ENCODE peak calls at places on chromosomes 16 and 17, in four cellular contexts. N is heart right ventricle, T is mucosa of descending colon, O is sigmoid colon. H is an unnamed sample.

GRCh38 chr17:66341462-66341861 is 39.0 kb downstream of the PRKCA start:
- DNase-seq in N (no peak), T (no peak), O (no peak), H (no peak)

GRCh38 chr17:36722121-36722902 is 120.9 kb downstream of the MRM1 start:
- DNase-seq in N (peak; percentile 70), T (peak; percentile 66), O (peak; percentile 71), H (peak; percentile 73)

GRCh38 chr17:20944014-20944905 is 98.6 kb downstream of the USP22 start:
- DNase-seq in N (no peak), T (peak; percentile 76), O (no peak), H (peak; percentile 87)

GRCh38 chr16:47258874-47259461 is 115.2 kb upstream of the NETO2 start:
- DNase-seq in N (no peak), T (peak; percentile 18), O (no peak), H (no peak)

GRCh38 chr17:78124081-78124835 is 4.3 kb downstream of the TMC6 start:
- DNase-seq in N (peak; percentile 34), T (no peak), O (no peak), H (peak; percentile 56)

GRCh38 chr17:57984226-57984890 is 3.7 kb downstream of the VEZF1 start:
- DNase-seq in N (no peak), T (no peak), O (no peak), H (no peak)

GRCh38 chr17:32798938-32799337 is 78.0 kb downstream of the MYO1D start:
- DNase-seq in N (no peak), T (no peak), O (no peak), H (no peak)

GRCh38 chr16:17970816-17971291 is 365.7 kb downstream of the NPIPA8 start:
- DNase-seq in N (no peak), T (peak; percentile 18), O (no peak), H (no peak)

GRCh38 chr16:81748476-81749198 is 30.5 kb upstream of the PLCG2 start:
- DNase-seq in N (no peak), T (no peak), O (no peak), H (no peak)

GRCh38 chr16:86072328-86073102 is 173.6 kb downstream of the IRF8 start:
- DNase-seq in N (peak; percentile 54), T (peak; percentile 82), O (peak; percentile 89), H (peak; percentile 40)

GRCh38 chr16:82629441-82630027 is 2.8 kb downstream of the CDH13 start:
- DNase-seq in N (no peak), T (no peak), O (peak; percentile 41), H (no peak)

GRCh38 chr16:2783581-2784375 is 3.6 kb downstream of the PRSS33 start:
- DNase-seq in N (no peak), T (no peak), O (peak; percentile 50), H (no peak)

DNA sequence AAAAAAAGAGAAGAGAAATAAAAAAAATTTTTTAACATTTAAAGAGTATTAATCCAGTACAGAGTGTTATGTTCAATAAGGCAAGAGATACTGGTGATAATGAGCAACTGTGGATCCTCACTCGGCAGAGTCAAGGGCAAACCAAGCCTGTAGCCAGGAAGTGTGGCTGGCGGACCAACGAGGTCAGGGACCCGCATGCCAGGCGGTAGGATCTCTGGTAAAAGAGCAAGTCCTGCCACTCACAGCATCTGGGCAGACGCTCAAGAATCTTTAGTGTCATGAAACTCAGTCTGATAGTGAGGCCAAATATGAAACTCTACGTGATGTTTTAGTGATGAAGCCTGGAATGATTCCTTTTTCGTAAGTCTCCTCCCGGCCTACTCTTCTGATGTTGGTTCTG is 8.3 kb upstream of the GEMIN4 start:
- DNase-seq in N (peak; percentile 42), T (no peak), O (no peak), H (peak; percentile 21)
- H3K36me3 ChIP-seq in N (peaks cover 91% of the 10 kb centered on the region), T (no peaks in the 10 kb centered on the region), O (peaks cover 8% of the 10 kb centered on the region), H (no peaks in the 10 kb centered on the region)

DNA sequence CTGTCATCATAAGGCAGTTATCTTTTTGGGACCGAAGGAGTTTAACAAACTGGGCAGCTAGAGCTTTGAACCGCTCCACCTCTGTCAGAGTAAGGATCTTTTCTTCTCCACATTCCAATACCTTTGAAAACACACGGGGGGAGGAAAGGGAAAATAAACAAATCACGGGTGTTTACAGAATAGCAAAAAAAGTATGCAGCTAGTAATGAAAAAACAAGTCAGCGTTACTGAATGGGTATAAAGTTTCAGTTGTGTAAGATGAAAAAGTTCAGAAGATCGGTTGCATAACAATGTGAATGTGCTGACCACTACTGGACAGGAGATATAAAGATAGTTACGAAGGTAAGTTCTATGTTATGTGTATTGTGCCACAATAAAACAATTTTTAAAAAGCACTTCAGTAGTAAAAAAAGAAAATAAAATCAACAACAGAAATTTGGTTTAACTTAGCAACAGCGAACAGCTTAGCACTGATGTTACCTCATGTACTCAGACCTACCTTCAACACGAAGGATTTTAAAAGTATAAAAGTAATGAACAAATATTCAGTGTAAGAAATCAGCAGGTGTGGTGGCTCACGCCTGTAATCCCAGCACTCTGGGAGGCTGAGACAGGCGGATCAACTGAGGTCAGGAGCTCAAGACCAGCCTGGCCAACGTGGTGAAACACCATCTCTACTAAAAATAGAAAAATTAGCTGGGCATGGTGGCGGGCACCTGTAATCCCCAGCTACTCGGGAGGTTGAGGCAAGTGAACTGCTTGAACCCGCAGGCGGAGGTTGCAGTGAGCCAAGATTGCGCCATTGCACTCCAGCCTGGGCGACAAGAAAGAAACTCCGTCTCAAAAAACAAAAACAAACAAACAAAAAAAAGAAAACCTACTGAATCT is 34.3 kb downstream of the MARF1 start:
- DNase-seq in N (no peak), T (no peak), O (no peak), H (no peak)
- TF ChIP-seq CTCF in N (no peak), T (no peak), O (no peak), H (no peak)

DNA sequence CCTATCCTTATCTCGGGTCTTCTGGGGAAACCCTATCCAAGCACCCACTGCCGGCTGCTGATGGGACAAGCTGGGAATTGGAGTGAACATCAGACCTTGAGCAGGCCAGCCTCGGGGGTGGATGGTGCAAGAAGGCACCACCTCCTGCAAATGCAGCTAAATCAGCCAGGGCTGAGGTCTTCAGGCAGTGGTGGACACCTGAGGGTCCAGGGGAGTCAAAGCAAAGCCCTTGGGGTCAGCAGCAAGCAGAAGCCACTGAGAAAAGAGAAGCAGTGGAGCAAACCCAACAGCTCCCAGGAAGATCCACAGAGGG is 55.4 kb upstream of the ENPP7 start:
- DNase-seq in N (no peak), T (no peak), O (no peak), H (no peak)
- H3K4me1 ChIP-seq in N (no peaks in the 10 kb centered on the region), T (no peaks in the 10 kb centered on the region), O (peaks cover 11% of the 10 kb centered on the region), H (no peaks in the 10 kb centered on the region)

GRCh38 chr16:69396187-69397061 is 10.6 kb upstream of the TERF2 start:
- DNase-seq in N (no peak), T (peak; percentile 94), O (peak; percentile 89), H (no peak)
- H3K36me3 ChIP-seq in N (no peaks in the 10 kb centered on the region), T (no peaks in the 10 kb centered on the region), O (no peaks in the 10 kb centered on the region), H (no peaks in the 10 kb centered on the region)

GRCh38 chr16:67663877-67664222 is 2.7 kb downstream of the ENKD1 start:
- DNase-seq in N (no peak), T (no peak), O (peak; percentile 67), H (no peak)
- TF ChIP-seq CTCF in N (no peak), T (no peak), O (no peak), H (no peak)